ENCODE peak calls at places on chromosome 9, in six cellular contexts. Y is spleen, R is stomach, O is H1, K is breast epithelium, I is upper lobe of left lung. Q is an unnamed sample.

GRCh38 chr9:131660466-131661405 is 79.1 kb downstream of the RAPGEF1 start:
- DNase-seq in R (no peak), O (peak; percentile 66), Y (no peak), K (no peak), I (no peak), Q (no peak)

GRCh38 chr9:26575041-26575440 is 317.6 kb downstream of the CAAP1 start:
- DNase-seq in O (no peak), Y (no peak), I (no peak), K (no peak), R (no peak), Q (no peak)

GRCh38 chr9:7089391-7089790 is 331.6 kb downstream of the KDM4C start:
- DNase-seq in K (no peak), O (no peak), I (no peak), Y (no peak), R (no peak), Q (no peak)

GRCh38 chr9:14278291-14278721 is 35.6 kb downstream of the NFIB start:
- DNase-seq in Y (no peak), R (no peak), O (no peak), K (no peak), I (no peak), Q (no peak)

GRCh38 chr9:35658894-35659220 is 765 bp downstream of the CCDC107 start:
- DNase-seq in I (no peak), Y (no peak), K (no peak), O (no peak), R (no peak), Q (no peak)

GRCh38 chr9:137487454-137488329 is 28.6 kb upstream of the NSMF start:
- DNase-seq in K (no peak), I (peak; percentile 75), Y (peak; percentile 64), R (no peak), O (no peak), Q (no peak)

GRCh38 chr9:117783828-117784227 is 79.6 kb downstream of the TLR4 start:
- DNase-seq in K (no peak), R (peak; percentile 26), Y (peak; percentile 80), I (no peak), O (no peak), Q (no peak)

GRCh38 chr9:224540-225520 is 10.2 kb downstream of the DOCK8 start:
- DNase-seq in O (no peak), I (no peak), R (no peak), Y (no peak), K (peak; percentile 49), Q (no peak)

GRCh38 chr9:117704024-117704575 is at the start of gene TLR4:
- DNase-seq in O (no peak), Y (peak; percentile 90), K (peak; percentile 35), R (peak; percentile 54), I (peak; percentile 10), Q (peak; percentile 82)

GRCh38 chr9:17995031-17995430 is 416.2 kb downstream of the SH3GL2 start:
- DNase-seq in Y (no peak), R (no peak), O (no peak), I (no peak), K (no peak), Q (no peak)

GRCh38 chr9:15999422-16000339 is 446.8 kb downstream of the CCDC171 start:
- DNase-seq in I (no peak), Y (no peak), O (no peak), R (no peak), K (no peak), Q (no peak)

GRCh38 chr9:33106827-33107621 is 30.6 kb upstream of the SMU1 start:
- DNase-seq in O (no peak), Y (no peak), R (peak; percentile 45), I (peak; percentile 50), K (peak; percentile 79), Q (no peak)

GRCh38 chr9:118522093-118523028 is 818.2 kb downstream of the TLR4 start:
- DNase-seq in I (no peak), O (peak; percentile 67), K (no peak), R (no peak), Y (no peak), Q (no peak)

GRCh38 chr9:97293207-97293721 is 14.2 kb upstream of the CCDC180 start:
- DNase-seq in R (no peak), I (no peak), Y (peak; percentile 77), K (no peak), O (no peak), Q (no peak)

GRCh38 chr9:84067851-84068250 is 87.2 kb downstream of the RMI1 start:
- DNase-seq in Y (no peak), O (no peak), I (no peak), K (no peak), R (no peak), Q (no peak)

GRCh38 chr9:114902773-114903589 is 27.4 kb downstream of the TNFSF8 start:
- DNase-seq in K (no peak), R (no peak), O (no peak), Y (no peak), I (no peak), Q (no peak)

GRCh38 chr9:112072721-112073553 is 102.2 kb downstream of the SUSD1 start:
- DNase-seq in K (no peak), I (no peak), Y (no peak), O (no peak), R (no peak), Q (no peak)

GRCh38 chr9:128787583-128788156 is 617 bp downstream of the TBC1D13 start:
- DNase-seq in R (no peak), I (no peak), K (no peak), Y (no peak), O (no peak), Q (no peak)

GRCh38 chr9:4463824-4464223 is 26.4 kb upstream of the SLC1A1 start:
- DNase-seq in O (no peak), K (no peak), R (no peak), I (no peak), Y (no peak), Q (no peak)

GRCh38 chr9:21854594-21854993 is 52.2 kb downstream of the MTAP start:
- DNase-seq in K (no peak), R (peak; percentile 75), O (no peak), I (no peak), Y (no peak), Q (no peak)

GRCh38 chr9:123637940-123638634 is 282.1 kb downstream of the CRB2 start:
- DNase-seq in O (no peak), K (no peak), I (no peak), R (no peak), Y (no peak), Q (no peak)
- TF ChIP-seq CTCF in O (no peak), K (no peak), I (no peak), R (no peak), Y (no peak), Q (no peak)

GRCh38 chr9:135249191-135249590 is 161.7 kb downstream of the OLFM1 start:
- DNase-seq in I (no peak), K (no peak), O (no peak), R (no peak), Y (peak; percentile 52), Q (no peak)

GRCh38 chr9:135248111-135248510 is 160.6 kb downstream of the OLFM1 start:
- DNase-seq in O (no peak), I (no peak), R (no peak), K (no peak), Y (peak; percentile 54), Q (no peak)

GRCh38 chr9:135247174-135247930 is 159.9 kb downstream of the OLFM1 start:
- DNase-seq in O (no peak), I (peak; percentile 78), Y (peak; percentile 57), K (no peak), R (peak; percentile 67), Q (no peak)

GRCh38 chr9:135249711-135250110 is 162.2 kb downstream of the OLFM1 start:
- DNase-seq in K (no peak), Y (peak; percentile 45), O (no peak), R (no peak), I (no peak), Q (no peak)

GRCh38 chr9:135248721-135249120 is 161.3 kb downstream of the OLFM1 start:
- DNase-seq in I (no peak), K (no peak), Y (peak; percentile 51), R (no peak), O (no peak), Q (no peak)
- H3K4me1 ChIP-seq in I (peaks cover 22% of the 10 kb centered on the region), K (no peaks in the 10 kb centered on the region), Y (no peaks in the 10 kb centered on the region), R (peaks cover 29% of the 10 kb centered on the region), O (no peaks in the 10 kb centered on the region), Q (peaks cover 16% of the 10 kb centered on the region)

GRCh38 chr9:94905606-94906005 is 179.1 kb downstream of the AOPEP start:
- DNase-seq in Y (no peak), R (no peak), I (no peak), O (peak; percentile 10), K (no peak), Q (no peak)
- TF ChIP-seq POLR2AphosphoS5 in Y (no peak), R (no peak), I (no peak), O (no peak), K (no peak), Q (no peak)

DNA sequence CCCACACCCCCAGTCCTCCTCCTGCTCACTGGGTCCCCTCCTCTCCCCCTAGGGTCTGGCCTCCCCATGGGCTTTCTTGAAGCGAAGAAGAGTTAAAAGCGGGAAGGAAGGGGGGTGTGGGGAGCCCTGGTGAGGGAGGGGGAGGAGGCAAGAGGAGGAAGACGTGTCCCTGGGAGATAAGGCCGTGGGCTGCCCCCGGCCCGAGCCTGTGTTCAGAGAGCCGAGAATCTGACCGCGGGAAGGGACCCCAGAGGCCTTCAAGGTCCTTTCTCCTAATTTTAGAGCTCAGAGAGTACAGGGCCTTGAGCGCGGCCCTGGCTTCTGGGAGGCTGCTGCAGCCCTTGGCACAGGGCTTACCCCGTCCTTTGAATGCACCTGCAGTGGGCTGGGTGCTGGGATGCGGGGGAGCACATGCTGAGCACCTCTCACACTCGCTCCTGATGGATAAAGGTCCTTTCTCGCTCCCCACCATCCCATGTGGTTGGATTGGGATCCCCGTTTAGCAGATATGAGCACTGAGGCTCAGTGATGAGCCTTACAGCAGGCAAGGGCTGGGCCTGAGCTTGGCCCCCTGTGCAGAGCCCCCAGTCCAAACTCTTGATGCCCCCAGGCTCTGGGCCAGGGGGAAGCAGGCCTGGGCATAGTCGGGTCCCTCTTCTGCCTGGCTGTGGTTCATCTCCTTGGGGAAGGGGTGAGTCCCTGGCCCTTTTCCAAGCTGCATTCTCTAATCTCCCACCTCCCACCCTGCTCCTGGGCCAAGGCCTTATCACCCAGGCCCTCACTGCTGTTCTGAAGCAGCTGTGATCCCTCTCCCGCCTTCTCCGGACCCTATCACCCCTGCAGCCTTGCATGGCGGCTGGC is 5.9 kb downstream of the GFI1B start:
- DNase-seq in I (no peak), Y (no peak), K (no peak), O (no peak), R (no peak), Q (no peak)
- TF ChIP-seq CTCF in I (no peak), Y (no peak), K (no peak), O (no peak), R (no peak), Q (no peak)

GRCh38 chr9:107214915-107215314 is 68.2 kb upstream of the RAD23B start:
- DNase-seq in R (no peak), Y (no peak), K (no peak), O (no peak), I (no peak), Q (no peak)
- H3K4me1 ChIP-seq in R (no peaks in the 10 kb centered on the region), Y (no peaks in the 10 kb centered on the region), K (no peaks in the 10 kb centered on the region), O (no peaks in the 10 kb centered on the region), I (peaks cover 22% of the 10 kb centered on the region), Q (no peaks in the 10 kb centered on the region)

GRCh38 chr9:108568093-108568492 is 287.7 kb downstream of the ACTL7B start:
- DNase-seq in I (no peak), K (no peak), Y (no peak), O (no peak), R (no peak), Q (no peak)
- TF ChIP-seq POLR2AphosphoS5 in I (no peak), K (no peak), Y (no peak), O (no peak), R (no peak), Q (peak; percentile 73)